ENCODE peak calls at places on chromosome 12, in four cellular contexts. J is MCF 10A, B is LNCaP clone FGC, C is astrocyte of the cerebellum. S is an unnamed sample.

GRCh38 chr12:9668141-9669018 is 1.1 kb upstream of the CLEC2D start:
- DNase-seq in J (peak), B (no peak), C (peak), S (no peak)

GRCh38 chr12:25970916-25971674 is 12.6 kb downstream of the RASSF8 start:
- DNase-seq in J (no peak), B (no peak), C (no peak), S (no peak)

GRCh38 chr12:132621657-132622435 is 3.3 kb downstream of the P2RX2 start:
- DNase-seq in J (no peak), B (no peak), C (no peak), S (no peak)

GRCh38 chr12:48027183-48028002 is 23.1 kb upstream of the COL2A1 start:
- DNase-seq in J (no peak), B (no peak), C (no peak), S (no peak)

GRCh38 chr12:26857465-26858176 is 24.6 kb upstream of the ITPR2 start:
- DNase-seq in J (no peak), B (no peak), C (no peak), S (no peak)

GRCh38 chr12:47808049-47808448 is 11.7 kb downstream of the HDAC7 start:
- DNase-seq in J (no peak), B (no peak), C (no peak), S (peak)

GRCh38 chr12:45732936-45733335 is 3.4 kb downstream of the ARID2 start:
- DNase-seq in J (peak), B (no peak), C (no peak), S (no peak)

GRCh38 chr12:123076604-123077297 is 74.1 kb downstream of the PITPNM2 start:
- DNase-seq in J (no peak), B (no peak), C (no peak), S (no peak)

GRCh38 chr12:53538209-53538689 is 31.0 kb upstream of the NPFF start:
- DNase-seq in J (peak), B (peak), C (no peak), S (no peak)

GRCh38 chr12:47990351-47991105 is 13.7 kb downstream of the COL2A1 start:
- DNase-seq in J (no peak), B (no peak), C (no peak), S (no peak)

GRCh38 chr12:117040496-117040895 is 58.7 kb downstream of the TESC start:
- DNase-seq in J (no peak), B (no peak), C (no peak), S (peak)

GRCh38 chr12:1823237-1823636 is 2.9 kb downstream of the LRTM2 start:
- DNase-seq in J (no peak), B (no peak), C (no peak), S (no peak)

GRCh38 chr12:24943947-24944597 is 4.8 kb downstream of the BCAT1 start:
- DNase-seq in J (no peak), B (no peak), C (no peak), S (no peak)

GRCh38 chr12:132354211-132354981 is 25.0 kb upstream of the GALNT9 start:
- DNase-seq in J (no peak), B (no peak), C (no peak), S (peak)

GRCh38 chr12:84757978-84758377 is 154.6 kb downstream of the SLC6A15 start:
- DNase-seq in J (peak), B (no peak), C (no peak), S (no peak)

GRCh38 chr12:113359939-113360748 is 1.8 kb downstream of the PLBD2 start:
- DNase-seq in J (no peak), B (no peak), C (no peak), S (no peak)
- TF ChIP-seq CTCF in J (no peak), B (no peak), C (peak), S (peak)

GRCh38 chr12:107405436-107405835 is 280.2 kb upstream of the PWP1 start:
- DNase-seq in J (no peak), B (no peak), C (no peak), S (peak)

GRCh38 chr12:107400686-107401447 is 284.7 kb upstream of the PWP1 start:
- DNase-seq in J (peak), B (no peak), C (peak), S (no peak)

GRCh38 chr12:107406932-107407331 is 278.7 kb upstream of the PWP1 start:
- DNase-seq in J (no peak), B (no peak), C (no peak), S (no peak)

GRCh38 chr12:107402041-107403022 is 283.3 kb upstream of the PWP1 start:
- DNase-seq in J (peak), B (peak), C (peak), S (peak)

GRCh38 chr12:107404981-107405380 is 280.6 kb upstream of the PWP1 start:
- DNase-seq in J (peak), B (no peak), C (no peak), S (no peak)
- TF ChIP-seq CTCF in J (peak), B (peak), C (peak), S (no peak)

GRCh38 chr12:27969901-27970390 is 2.6 kb downstream of the PTHLH start:
- DNase-seq in J (peak), B (no peak), C (no peak), S (peak)
- TF ChIP-seq CTCF in J (peak), B (peak), C (no peak), S (no peak)

GRCh38 chr12:50282581-50283229 is 615 bp downstream of the LIMA1 start:
- DNase-seq in J (peak), B (no peak), C (no peak), S (no peak)

GRCh38 chr12:50283230-50283923 is at the start of gene LIMA1:
- DNase-seq in J (peak), B (peak), C (peak), S (peak)

GRCh38 chr12:50285253-50285652 is 1.9 kb upstream of the LIMA1 start:
- DNase-seq in J (no peak), B (no peak), C (no peak), S (no peak)

GRCh38 chr12:50287271-50287670 is 4.0 kb upstream of the LIMA1 start:
- DNase-seq in J (no peak), B (no peak), C (no peak), S (no peak)

DNA sequence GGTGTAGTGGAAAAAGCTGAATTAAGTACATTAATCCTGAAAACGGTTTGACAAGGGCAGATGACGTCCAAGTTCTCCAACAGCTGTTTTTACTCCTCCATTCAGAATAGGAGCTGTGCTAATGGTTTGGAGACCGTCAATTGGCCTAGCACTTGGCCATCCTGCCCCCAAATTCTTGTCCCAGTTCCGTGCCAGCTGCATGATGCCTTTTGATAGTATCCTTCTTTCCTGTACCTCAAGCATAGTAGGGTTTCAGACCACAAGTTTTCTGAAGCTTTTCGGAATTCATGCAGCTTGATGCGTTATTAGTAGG is 560 bp upstream of the LIMA1 start:
- DNase-seq in J (no peak), B (no peak), C (no peak), S (no peak)
- TF ChIP-seq CTCF in J (no peak), B (no peak), C (no peak), S (no peak)

GRCh38 chr12:110104188-110104969 is 19.8 kb upstream of the IFT81 start:
- DNase-seq in J (no peak), B (no peak), C (no peak), S (no peak)

GRCh38 chr12:110100315-110100970 is 23.7 kb upstream of the IFT81 start:
- DNase-seq in J (peak), B (peak), C (peak), S (peak)

GRCh38 chr12:110105159-110105558 is 19.0 kb upstream of the IFT81 start:
- DNase-seq in J (no peak), B (no peak), C (no peak), S (no peak)

GRCh38 chr12:110105961-110106540 is 18.1 kb upstream of the IFT81 start:
- DNase-seq in J (no peak), B (no peak), C (no peak), S (no peak)

DNA sequence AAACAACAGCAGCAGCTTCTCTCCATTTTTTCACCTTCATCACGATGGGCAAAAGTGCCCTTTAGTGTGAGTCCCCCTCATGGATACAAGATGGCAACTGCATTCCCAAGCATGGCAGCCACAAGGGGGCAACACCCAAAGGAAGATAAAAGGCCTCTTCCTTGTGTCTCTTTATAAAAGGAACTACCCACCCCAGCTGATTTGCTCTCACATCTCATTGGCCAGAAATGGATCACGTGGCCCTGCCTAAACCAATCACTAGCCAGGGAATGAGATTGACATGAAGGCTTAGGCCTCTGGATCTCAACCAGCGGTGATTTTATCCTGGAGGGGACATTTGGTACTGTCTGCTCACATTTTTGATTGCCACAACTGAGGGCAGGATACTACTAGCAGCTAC is 21.9 kb upstream of the IFT81 start:
- DNase-seq in J (peak), B (peak), C (peak), S (peak)
- TF ChIP-seq CTCF in J (peak), B (no peak), C (peak), S (peak)

DNA sequence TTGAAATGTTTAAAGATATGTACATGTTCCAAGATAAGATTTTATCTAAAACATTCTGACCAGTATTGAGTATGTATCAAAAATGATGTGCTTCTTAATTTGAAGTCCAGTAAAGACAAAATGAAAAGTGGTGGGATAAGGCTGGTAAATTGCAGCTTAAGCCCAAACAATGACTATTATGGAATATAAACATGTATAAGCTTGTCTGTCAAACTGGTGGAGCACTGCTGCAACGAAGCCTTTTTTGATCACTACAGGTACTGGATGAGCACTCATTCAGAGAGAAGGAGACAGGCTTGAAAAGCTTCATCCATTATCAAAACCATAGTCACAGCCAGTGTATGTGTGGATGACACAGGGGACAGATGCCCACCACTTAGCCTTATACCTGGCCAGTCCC is 138.4 kb downstream of the ATP23 start:
- DNase-seq in J (no peak), B (no peak), C (no peak), S (no peak)
- TF ChIP-seq CTCF in J (no peak), B (no peak), C (no peak), S (no peak)

S was measured in glutamatergic neuron.